ENCODE peak calls at places on chromosomes 4 and X, in four cellular contexts. E is right lobe of liver, L is mesenchymal stem cell, F is left ventricle myocardium inferior. J is an unnamed sample.

GRCh38 chr4:181365671-181366070 is 877.5 kb upstream of the TENM3 start:
- DNase-seq in E (no peak), L (no peak), F (no peak), J (no peak)

GRCh38 chrX:132266583-132267355 is 47.5 kb upstream of the RAP2C start:
- DNase-seq in E (no peak), L (peak; percentile 34), F (no peak), J (no peak)

GRCh38 chrX:132333351-132333750 is 114.1 kb upstream of the RAP2C start:
- DNase-seq in E (no peak), L (no peak), F (no peak), J (no peak)

GRCh38 chr4:76897522-76898384 is at the start of gene SOWAHB:
- DNase-seq in E (peak; percentile 96), L (no peak), F (no peak), J (no peak)

GRCh38 chrX:78064152-78064551 is 39.9 kb upstream of the PGK1 start:
- DNase-seq in E (no peak), L (no peak), F (no peak), J (no peak)

GRCh38 chrX:103730746-103731508 is 20.2 kb downstream of the TMEM31 start:
- DNase-seq in E (no peak), L (peak; percentile 66), F (peak; percentile 15), J (no peak)

GRCh38 chrX:110944793-110945466 is 149.3 kb upstream of the CHRDL1 start:
- DNase-seq in E (no peak), L (no peak), F (no peak), J (peak; percentile 49)

GRCh38 chr4:110055014-110055768 is 142.5 kb downstream of the EGF start:
- DNase-seq in E (no peak), L (peak; percentile 36), F (no peak), J (no peak)

GRCh38 chr4:52983563-52984303 is 121.6 kb downstream of the RASL11B start:
- DNase-seq in E (no peak), L (peak; percentile 71), F (no peak), J (no peak)

GRCh38 chr4:78004270-78004669 is 52.9 kb upstream of the FRAS1 start:
- DNase-seq in E (no peak), L (no peak), F (no peak), J (no peak)

GRCh38 chr4:37648084-37648817 is 37.9 kb downstream of the RELL1 start:
- DNase-seq in E (peak; percentile 84), L (peak; percentile 97), F (peak; percentile 36), J (peak; percentile 70)

GRCh38 chr4:109875106-109875505 is 27.2 kb downstream of the LRIT3 start:
- DNase-seq in E (no peak), L (no peak), F (no peak), J (no peak)

GRCh38 chr4:10041036-10041435 is 19.7 kb upstream of the SLC2A9 start:
- DNase-seq in E (no peak), L (no peak), F (no peak), J (no peak)

GRCh38 chrX:117895418-117895817 is 221.2 kb downstream of the KLHL13 start:
- DNase-seq in E (no peak), L (no peak), F (no peak), J (no peak)

GRCh38 chrX:117898206-117898605 is 218.4 kb downstream of the KLHL13 start:
- DNase-seq in E (no peak), L (no peak), F (no peak), J (no peak)

GRCh38 chrX:117892469-117892868 is 224.1 kb downstream of the KLHL13 start:
- DNase-seq in E (no peak), L (no peak), F (no peak), J (no peak)
- H3K27me3 ChIP-seq in E (no peaks in the 10 kb centered on the region), L (no peaks in the 10 kb centered on the region), F (no peaks in the 10 kb centered on the region), J (no peaks in the 10 kb centered on the region)

DNA sequence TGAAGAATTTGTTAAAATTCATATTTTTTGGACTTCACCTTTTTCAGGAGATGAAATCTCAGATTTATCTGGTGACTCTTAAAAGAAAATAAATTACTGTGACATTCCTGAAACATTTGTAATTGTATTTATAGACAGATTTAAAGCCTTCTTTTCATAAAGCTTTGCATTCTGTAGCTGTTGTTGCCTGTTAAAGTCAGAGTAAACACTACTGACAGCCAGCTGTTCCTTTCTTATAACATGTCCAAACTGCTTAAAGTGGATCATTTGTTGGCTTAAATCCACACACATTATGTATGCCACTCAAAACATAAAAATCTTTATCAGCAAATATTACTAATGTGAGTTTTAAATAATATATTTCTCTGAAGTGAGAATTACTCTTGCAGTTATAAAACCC is 157.5 kb downstream of the TECRL start:
- DNase-seq in E (no peak), L (no peak), F (no peak), J (no peak)
- H3K27ac ChIP-seq in E (no peak overlapping the region), L (no peak overlapping the region), F (no peak overlapping the region), J (no peak overlapping the region)

GRCh38 chr4:15779336-15779735 is 1.2 kb downstream of the CD38 start:
- DNase-seq in E (peak; percentile 72), L (peak; percentile 88), F (peak; percentile 53), J (peak; percentile 65)
- H3K27me3 ChIP-seq in E (no peaks in the 10 kb centered on the region), L (peaks cover 26% of the 10 kb centered on the region), F (peaks cover 26% of the 10 kb centered on the region), J (no peaks in the 10 kb centered on the region)

GRCh38 chrX:47796433-47796906 is 40.2 kb upstream of the ZNF81 start:
- DNase-seq in E (no peak), L (peak; percentile 46), F (no peak), J (no peak)
- H3K27ac ChIP-seq in E (no peak overlapping the region), L (no peak overlapping the region), F (peak overlapping the region; percentile 85), J (peak overlapping the region; percentile 78)